ENCODE peak calls at places on chromosomes 3 and 15, in four cellular contexts. D, K, J and L are unnamed samples.

GRCh38 chr15:70047386-70048195 is 50.1 kb downstream of the TLE3 start:
- DNase-seq in D (peak; percentile 34), K (peak; percentile 18), J (no peak), L (peak; percentile 41)

GRCh38 chr15:94607176-94607654 is 375.9 kb downstream of the MCTP2 start:
- DNase-seq in D (no peak), K (no peak), J (no peak), L (no peak)

GRCh38 chr15:50168778-50169411 is 13.1 kb upstream of the SLC27A2 start:
- DNase-seq in D (no peak), K (no peak), J (no peak), L (no peak)

GRCh38 chr3:5017953-5018531 is 38.8 kb downstream of the BHLHE40 start:
- DNase-seq in D (peak; percentile 75), K (no peak), J (peak; percentile 64), L (peak; percentile 88)

GRCh38 chr3:47907784-47908183 is 104.8 kb downstream of the DHX30 start:
- DNase-seq in D (no peak), K (no peak), J (no peak), L (no peak)

GRCh38 chr15:101542306-101543025 is 53.0 kb upstream of the PCSK6 start:
- DNase-seq in D (no peak), K (no peak), J (no peak), L (no peak)

GRCh38 chr3:72899349-72899765 is 11.5 kb downstream of the GXYLT2 start:
- DNase-seq in D (peak; percentile 63), K (no peak), J (no peak), L (no peak)

GRCh38 chr3:46930945-46931403 is 45.6 kb downstream of the CCDC12 start:
- DNase-seq in D (no peak), K (no peak), J (peak; percentile 69), L (no peak)

GRCh38 chr3:37096972-37097371 is 77.4 kb downstream of the LRRFIP2 start:
- DNase-seq in D (peak; percentile 33), K (no peak), J (no peak), L (no peak)

DNA sequence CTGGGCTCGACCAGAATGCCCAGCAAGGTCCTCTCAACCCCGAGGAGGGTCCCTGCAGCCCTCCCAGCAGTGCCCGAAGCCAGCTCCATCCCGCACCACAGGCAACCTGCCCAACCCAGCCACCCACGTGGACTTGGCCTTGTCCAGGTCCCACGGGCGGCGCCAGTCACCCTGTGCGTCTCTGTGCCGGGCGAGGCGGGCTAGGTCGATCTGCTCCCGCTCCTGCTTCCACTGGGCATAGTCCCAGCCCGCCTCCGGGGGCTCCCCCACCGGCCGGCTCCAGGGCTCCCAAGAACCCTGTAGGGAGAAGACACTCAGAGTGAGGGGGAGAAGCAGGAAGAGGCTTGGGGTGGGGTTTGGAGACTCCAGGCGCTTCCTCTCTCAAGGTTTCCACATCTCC is 3.1 kb downstream of the CCDC9B start:
- DNase-seq in D (no peak), K (no peak), J (no peak), L (no peak)
- H2AFZ ChIP-seq in D (no peak overlapping the region), K (peak overlapping the region; percentile 51), J (no peak overlapping the region), L (no peak overlapping the region)

GRCh38 chr3:120052685-120053084 is 41.6 kb downstream of the GSK3B start:
- DNase-seq in D (peak; percentile 5), K (no peak), J (no peak), L (peak; percentile 15)
- H2AFZ ChIP-seq in D (no peak overlapping the region), K (no peak overlapping the region), J (no peak overlapping the region), L (no peak overlapping the region)

DNA sequence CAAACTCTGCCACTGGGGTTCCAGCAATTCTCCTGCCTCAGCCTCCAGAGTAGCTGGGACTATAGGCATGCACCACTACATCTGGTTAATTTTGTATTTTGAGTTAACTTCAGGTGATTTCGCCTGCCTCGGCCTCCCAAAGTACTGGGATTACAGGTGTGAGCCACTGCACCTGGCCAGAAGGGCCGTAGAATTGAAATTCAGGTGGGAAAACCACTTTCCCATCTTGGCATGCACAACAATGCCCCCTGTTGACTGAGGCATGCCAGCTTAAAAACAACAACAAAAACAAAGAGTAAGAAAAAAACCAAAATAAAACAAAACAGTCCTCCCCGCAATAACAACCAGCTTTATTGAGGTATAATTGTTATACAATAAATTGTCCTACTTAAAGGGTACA is 32.6 kb upstream of the RAB11A start:
- DNase-seq in D (no peak), K (no peak), J (no peak), L (no peak)
- H2AFZ ChIP-seq in D (no peak overlapping the region), K (no peak overlapping the region), J (no peak overlapping the region), L (no peak overlapping the region)

DNA sequence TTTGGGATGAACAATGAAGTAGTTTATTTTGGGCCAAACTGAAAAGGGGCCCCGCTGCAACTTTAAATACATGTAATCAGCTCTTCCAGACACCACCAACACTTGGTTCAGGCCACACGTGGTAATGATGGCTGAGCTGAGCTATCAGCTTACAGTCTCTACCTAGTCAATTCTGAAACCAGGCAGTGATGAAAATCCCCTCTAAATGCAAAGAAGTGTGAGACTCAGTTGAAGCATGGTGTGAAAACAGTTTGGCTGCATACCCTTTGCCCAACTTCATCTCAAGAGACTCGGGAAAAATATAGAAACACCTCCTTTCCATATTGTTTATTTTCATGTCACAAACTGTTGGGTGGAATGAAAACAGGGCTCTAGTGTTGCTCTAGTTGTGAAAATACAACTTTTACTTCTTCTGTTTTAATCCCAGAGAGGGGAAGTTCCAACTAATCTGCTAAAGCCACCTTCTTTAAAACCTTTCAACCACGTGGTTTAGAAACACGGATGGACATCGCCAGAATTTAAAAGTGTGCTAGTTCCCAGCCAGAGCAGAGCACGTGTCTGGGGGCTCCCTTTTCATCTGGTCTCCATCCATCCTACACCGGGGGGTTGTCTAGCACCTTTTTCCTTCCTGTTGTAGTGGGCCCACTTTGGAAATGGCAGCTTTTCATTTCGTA is 229.1 kb downstream of the EPHB1 start:
- DNase-seq in D (no peak), K (no peak), J (no peak), L (no peak)
- H2AFZ ChIP-seq in D (no peak overlapping the region), K (no peak overlapping the region), J (no peak overlapping the region), L (no peak overlapping the region)

GRCh38 chr3:53828581-53828980 is 17.6 kb downstream of the CHDH start:
- DNase-seq in D (no peak), K (no peak), J (no peak), L (no peak)
- H2AFZ ChIP-seq in D (no peak overlapping the region), K (no peak overlapping the region), J (no peak overlapping the region), L (no peak overlapping the region)